ENCODE peak calls at places on chromosomes 2 and 18, in seven cellular contexts. One of them, this sample, is unnamed.

GRCh38 chr18:34120294-34120693 is 104.4 kb downstream of the NOL4 start:
- DNase-seq in Peyer's patch: no peak
- DNase-seq in PC-9: no peak
- DNase-seq in GM06990: no peak
- DNase-seq in pancreas: no peak
- DNase-seq in CD8-positive, alpha-beta memory T cell: no peak
- DNase-seq in cardiac muscle cell: no peak
- DNase-seq in this sample: no peak

GRCh38 chr2:158325031-158325781 is 131.3 kb downstream of the CCDC148 start:
- DNase-seq in CD8-positive, alpha-beta memory T cell: no peak
- DNase-seq in cardiac muscle cell: no peak
- DNase-seq in pancreas: no peak
- DNase-seq in Peyer's patch: no peak
- DNase-seq in GM06990: no peak
- DNase-seq in PC-9: no peak
- DNase-seq in this sample: no peak

GRCh38 chr18:47036298-47036874 is 965 bp upstream of the ELOA2 start:
- DNase-seq in cardiac muscle cell: peak; percentile 27
- DNase-seq in GM06990: no peak
- DNase-seq in PC-9: no peak
- DNase-seq in pancreas: no peak
- DNase-seq in CD8-positive, alpha-beta memory T cell: no peak
- DNase-seq in Peyer's patch: no peak
- DNase-seq in this sample: no peak

GRCh38 chr2:215500466-215500865 is 64.6 kb upstream of the FN1 start:
- DNase-seq in Peyer's patch: no peak
- DNase-seq in GM06990: no peak
- DNase-seq in cardiac muscle cell: no peak
- DNase-seq in PC-9: no peak
- DNase-seq in pancreas: no peak
- DNase-seq in CD8-positive, alpha-beta memory T cell: no peak
- DNase-seq in this sample: no peak

GRCh38 chr2:240213226-240213475 is 72.7 kb upstream of the OTOS start:
- DNase-seq in pancreas: no peak
- DNase-seq in CD8-positive, alpha-beta memory T cell: no peak
- DNase-seq in GM06990: no peak
- DNase-seq in Peyer's patch: no peak
- DNase-seq in cardiac muscle cell: no peak
- DNase-seq in PC-9: no peak
- DNase-seq in this sample: no peak

GRCh38 chr2:235050992-235051351 is 99.2 kb downstream of the SH3BP4 start:
- DNase-seq in PC-9: peak; percentile 89
- DNase-seq in pancreas: peak; percentile 97
- DNase-seq in Peyer's patch: peak; percentile 86
- DNase-seq in CD8-positive, alpha-beta memory T cell: no peak
- DNase-seq in cardiac muscle cell: peak; percentile 89
- DNase-seq in GM06990: no peak
- DNase-seq in this sample: peak; percentile 90

GRCh38 chr2:101998556-101999121 is 6.9 kb downstream of the IL1R2 start:
- DNase-seq in Peyer's patch: no peak
- DNase-seq in pancreas: no peak
- DNase-seq in PC-9: no peak
- DNase-seq in cardiac muscle cell: no peak
- DNase-seq in GM06990: no peak
- DNase-seq in CD8-positive, alpha-beta memory T cell: no peak
- DNase-seq in this sample: no peak

GRCh38 chr18:77557030-77557429 is 307.4 kb downstream of the GALR1 start:
- DNase-seq in pancreas: no peak
- DNase-seq in PC-9: no peak
- DNase-seq in Peyer's patch: no peak
- DNase-seq in CD8-positive, alpha-beta memory T cell: no peak
- DNase-seq in cardiac muscle cell: peak; percentile 2
- DNase-seq in GM06990: no peak
- DNase-seq in this sample: no peak

GRCh38 chr2:6977095-6977777 is 60.0 kb downstream of the RNF144A start:
- DNase-seq in GM06990: no peak
- DNase-seq in pancreas: peak; percentile 76
- DNase-seq in CD8-positive, alpha-beta memory T cell: no peak
- DNase-seq in Peyer's patch: no peak
- DNase-seq in cardiac muscle cell: peak; percentile 66
- DNase-seq in PC-9: peak; percentile 53
- DNase-seq in this sample: peak; percentile 77

GRCh38 chr2:1586946-1587840 is 157.1 kb downstream of the PXDN start:
- DNase-seq in pancreas: no peak
- DNase-seq in CD8-positive, alpha-beta memory T cell: no peak
- DNase-seq in cardiac muscle cell: peak; percentile 36
- DNase-seq in Peyer's patch: no peak
- DNase-seq in PC-9: peak; percentile 77
- DNase-seq in GM06990: no peak
- DNase-seq in this sample: no peak

DNA sequence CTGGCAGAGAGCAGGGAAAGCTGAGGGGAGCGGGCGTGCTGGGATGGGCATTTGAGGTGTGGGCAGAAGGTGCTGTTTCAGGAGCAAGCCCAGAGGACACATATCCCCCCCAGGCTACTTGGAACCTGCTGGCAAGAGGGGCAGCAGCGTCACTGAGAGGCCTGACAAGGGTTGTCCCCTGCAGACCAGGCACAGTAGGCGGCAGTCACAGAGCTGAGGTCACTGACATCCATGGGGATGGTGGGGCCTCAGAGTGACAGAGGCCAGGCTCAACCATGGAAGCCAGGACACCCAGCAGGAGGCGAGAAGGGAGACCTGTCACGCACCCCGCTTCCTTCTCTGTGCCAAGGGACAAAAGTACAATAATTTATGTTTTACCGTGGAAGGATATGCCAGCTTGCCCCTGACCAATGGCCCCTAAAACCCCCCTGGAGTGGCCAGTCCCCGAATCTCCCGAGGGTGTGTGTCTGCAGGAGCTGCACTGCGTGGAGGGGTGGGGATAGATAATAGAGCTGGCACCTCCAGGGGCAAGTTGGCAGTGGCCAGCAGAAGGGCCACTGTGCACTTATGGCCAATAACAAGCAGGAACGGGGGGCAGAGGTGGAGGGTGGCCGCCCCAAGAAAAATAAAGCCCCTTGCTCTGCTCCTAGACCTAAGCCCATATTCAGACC is 86.3 kb upstream of the SLC66A3 start:
- DNase-seq in pancreas: no peak
- DNase-seq in cardiac muscle cell: no peak
- DNase-seq in GM06990: no peak
- DNase-seq in CD8-positive, alpha-beta memory T cell: no peak
- DNase-seq in Peyer's patch: no peak
- DNase-seq in PC-9: no peak
- DNase-seq in this sample: no peak
- H3K27me3 ChIP-seq in pancreas: no peaks in the 10 kb centered on the region
- H3K27me3 ChIP-seq in cardiac muscle cell: no peaks in the 10 kb centered on the region
- H3K27me3 ChIP-seq in GM06990: peaks cover 2% of the 10 kb centered on the region
- H3K27me3 ChIP-seq in CD8-positive, alpha-beta memory T cell: no peaks in the 10 kb centered on the region
- H3K27me3 ChIP-seq in Peyer's patch: no peaks in the 10 kb centered on the region
- H3K27me3 ChIP-seq in PC-9: no peaks in the 10 kb centered on the region
- H3K27me3 ChIP-seq in this sample: no peaks in the 10 kb centered on the region

GRCh38 chr18:48440924-48441323 is 31.7 kb upstream of the ZBTB7C start:
- DNase-seq in Peyer's patch: no peak
- DNase-seq in PC-9: no peak
- DNase-seq in cardiac muscle cell: no peak
- DNase-seq in GM06990: no peak
- DNase-seq in CD8-positive, alpha-beta memory T cell: no peak
- DNase-seq in pancreas: no peak
- DNase-seq in this sample: no peak
- H3K27me3 ChIP-seq in Peyer's patch: no peaks in the 10 kb centered on the region
- H3K27me3 ChIP-seq in PC-9: no peaks in the 10 kb centered on the region
- H3K27me3 ChIP-seq in cardiac muscle cell: no peaks in the 10 kb centered on the region
- H3K27me3 ChIP-seq in GM06990: peaks cover 2% of the 10 kb centered on the region
- H3K27me3 ChIP-seq in CD8-positive, alpha-beta memory T cell: peaks cover 8% of the 10 kb centered on the region
- H3K27me3 ChIP-seq in pancreas: no peaks in the 10 kb centered on the region
- H3K27me3 ChIP-seq in this sample: no peaks in the 10 kb centered on the region

GRCh38 chr2:109381327-109381820 is 232.4 kb downstream of the SEPTIN10 start:
- DNase-seq in GM06990: no peak
- DNase-seq in CD8-positive, alpha-beta memory T cell: no peak
- DNase-seq in cardiac muscle cell: no peak
- DNase-seq in Peyer's patch: no peak
- DNase-seq in PC-9: no peak
- DNase-seq in pancreas: no peak
- DNase-seq in this sample: no peak
- H3K27me3 ChIP-seq in GM06990: no peaks in the 10 kb centered on the region
- H3K27me3 ChIP-seq in CD8-positive, alpha-beta memory T cell: no peaks in the 10 kb centered on the region
- H3K27me3 ChIP-seq in cardiac muscle cell: peaks cover 11% of the 10 kb centered on the region
- H3K27me3 ChIP-seq in Peyer's patch: no peaks in the 10 kb centered on the region
- H3K27me3 ChIP-seq in PC-9: no peaks in the 10 kb centered on the region
- H3K27me3 ChIP-seq in pancreas: no peaks in the 10 kb centered on the region
- H3K27me3 ChIP-seq in this sample: no peaks in the 10 kb centered on the region

GRCh38 chr2:70902067-70902442 is 33.6 kb upstream of the ATP6V1B1 start:
- DNase-seq in PC-9: peak; percentile 40
- DNase-seq in pancreas: no peak
- DNase-seq in Peyer's patch: no peak
- DNase-seq in cardiac muscle cell: no peak
- DNase-seq in CD8-positive, alpha-beta memory T cell: no peak
- DNase-seq in GM06990: no peak
- DNase-seq in this sample: no peak
- H3K27me3 ChIP-seq in PC-9: peaks cover 30% of the 10 kb centered on the region
- H3K27me3 ChIP-seq in pancreas: no peaks in the 10 kb centered on the region
- H3K27me3 ChIP-seq in Peyer's patch: no peaks in the 10 kb centered on the region
- H3K27me3 ChIP-seq in cardiac muscle cell: peaks cover 99% of the 10 kb centered on the region
- H3K27me3 ChIP-seq in CD8-positive, alpha-beta memory T cell: peaks cover 68% of the 10 kb centered on the region
- H3K27me3 ChIP-seq in GM06990: peaks cover 15% of the 10 kb centered on the region
- H3K27me3 ChIP-seq in this sample: peaks cover 43% of the 10 kb centered on the region

This sample was measured in prostate gland.